ENCODE peak calls at places on chromosomes 5 and 9, in ten cellular contexts. V is HTR-8/SVneo; U is SW 1271; O is nephron progenitor cell; B is activated T-cell treated with anti-CD3 and anti-CD28 coated beads, Interleukin-2, amount 50 U/mL, for 72 hours; Q is NCI-H2171; P is right lobe of liver; S is HT-29; E is choroid plexus epithelial cell; Z is stimulated activated CD4-positive, alpha-beta T cell treated with anti-CD3 and anti-CD28 coated beads, Interleukin-2, amount 100 ng/mL, for 24 hours. N is an unnamed sample.

GRCh38 chr9:94928696-94929372 is 202.3 kb downstream of the AOPEP start:
- DNase-seq in V (no peak), U (no peak), O (no peak), B (no peak), Q (no peak), P (no peak), S (no peak), E (peak; percentile 36), Z (no peak), N (no peak)

GRCh38 chr9:69168709-69169217 is 5.3 kb upstream of the TJP2 start:
- DNase-seq in V (no peak), U (no peak), O (no peak), B (peak; percentile 80), Q (no peak), P (peak; percentile 87), S (no peak), E (peak; percentile 82), Z (peak; percentile 69), N (peak; percentile 37)

GRCh38 chr5:67971223-67971830 is 244.2 kb upstream of the PIK3R1 start:
- DNase-seq in V (no peak), U (no peak), O (no peak), B (no peak), Q (no peak), P (no peak), S (no peak), E (peak; percentile 90), Z (no peak), N (no peak)

GRCh38 chr9:128724744-128725211 is 851 bp upstream of the ZDHHC12 start:
- DNase-seq in V (peak; percentile 57), U (peak; percentile 39), O (peak; percentile 49), B (peak; percentile 50), Q (peak; percentile 100), P (peak; percentile 74), S (peak; percentile 75), E (peak; percentile 85), Z (peak; percentile 60), N (peak; percentile 37)

GRCh38 chr5:116814656-116815055 is 240.0 kb upstream of the SEMA6A start:
- DNase-seq in V (no peak), U (no peak), O (no peak), B (no peak), Q (no peak), P (no peak), S (no peak), E (no peak), Z (no peak), N (no peak)

GRCh38 chr5:113776832-113777525 is 263.5 kb downstream of the YTHDC2 start:
- DNase-seq in V (no peak), U (no peak), O (no peak), B (no peak), Q (no peak), P (no peak), S (no peak), E (peak; percentile 2), Z (no peak), N (no peak)

GRCh38 chr9:121350993-121351561 is 19.0 kb downstream of the STOM start:
- DNase-seq in V (no peak), U (no peak), O (no peak), B (no peak), Q (peak; percentile 19), P (no peak), S (peak; percentile 74), E (peak; percentile 96), Z (no peak), N (no peak)

GRCh38 chr5:143562935-143563334 is 159.4 kb upstream of the NR3C1 start:
- DNase-seq in V (no peak), U (no peak), O (no peak), B (no peak), Q (no peak), P (peak; percentile 60), S (peak; percentile 17), E (peak; percentile 86), Z (no peak), N (no peak)

GRCh38 chr9:757246-757881 is 84.1 kb upstream of the DMRT1 start:
- DNase-seq in V (peak; percentile 38), U (no peak), O (peak; percentile 8), B (peak; percentile 14), Q (no peak), P (no peak), S (peak; percentile 49), E (peak; percentile 85), Z (no peak), N (no peak)

GRCh38 chr9:94140418-94140780 is 56.1 kb downstream of the PTPDC1 start:
- DNase-seq in V (no peak), U (no peak), O (no peak), B (no peak), Q (no peak), P (no peak), S (no peak), E (no peak), Z (no peak), N (no peak)

N was measured in activated naive CD8-positive, alpha-beta T cell treated with anti-CD3 and anti-CD28 coated beads for 36 hours.